ENCODE peak calls at places on chromosomes 2 and 18, in eight cellular contexts. M is tibial artery; Q is HCT116; X is psoas muscle; R is stomach; J is HL-60; E is CD8-positive, alpha-beta T cell; B is right lobe of liver. A is an unnamed sample. For H3K27me3, the result is how much of the 10 kb centered on the place peaks cover.

GRCh38 chr2:3603536-3604206 is 8.8 kb downstream of the COLEC11 start:
- DNase-seq in M (no peak), Q (no peak), X (no peak), R (no peak), J (no peak), E (no peak), B (no peak), A (no peak)

GRCh38 chr2:129766159-129766485 is 213.3 kb upstream of the RAB6C start:
- DNase-seq in M (no peak), Q (no peak), X (no peak), R (no peak), J (no peak), E (no peak), B (no peak), A (no peak)

GRCh38 chr2:149169653-149170052 is 131.2 kb downstream of the LYPD6B start:
- DNase-seq in M (no peak), Q (peak), X (no peak), R (peak), J (no peak), E (no peak), B (no peak), A (no peak)

GRCh38 chr2:230915297-230915696 is 9.7 kb downstream of the GPR55 start:
- DNase-seq in M (no peak), Q (no peak), X (no peak), R (peak), J (no peak), E (no peak), B (peak), A (no peak)

GRCh38 chr2:165793161-165793778 is 777 bp downstream of the GALNT3 start:
- DNase-seq in M (no peak), Q (peak), X (no peak), R (peak), J (no peak), E (no peak), B (peak), A (peak)

GRCh38 chr2:157698430-157698829 is 69.8 kb upstream of the ACVR1C start:
- DNase-seq in M (no peak), Q (no peak), X (no peak), R (no peak), J (no peak), E (no peak), B (no peak), A (no peak)

GRCh38 chr2:217047209-217047998 is 187.5 kb upstream of the TNP1 start:
- DNase-seq in M (no peak), Q (no peak), X (no peak), R (peak), J (no peak), E (no peak), B (no peak), A (no peak)

GRCh38 chr18:40676676-40677075 is 1278.4 kb upstream of the PIK3C3 start:
- DNase-seq in M (no peak), Q (no peak), X (no peak), R (no peak), J (no peak), E (no peak), B (no peak), A (no peak)

GRCh38 chr2:16821696-16822095 is 156.1 kb upstream of the CYRIA start:
- DNase-seq in M (no peak), Q (no peak), X (no peak), R (no peak), J (no peak), E (no peak), B (no peak), A (no peak)

GRCh38 chr2:183604065-183604464 is 479.8 kb downstream of the NUP35 start:
- DNase-seq in M (no peak), Q (no peak), X (no peak), R (no peak), J (no peak), E (no peak), B (no peak), A (no peak)

GRCh38 chr18:80192653-80193385 is 54.5 kb downstream of the PARD6G start:
- DNase-seq in M (no peak), Q (no peak), X (no peak), R (no peak), J (no peak), E (no peak), B (no peak), A (no peak)

GRCh38 chr2:233332125-233332524 is 22.2 kb upstream of the DGKD start:
- DNase-seq in M (no peak), Q (no peak), X (no peak), R (no peak), J (no peak), E (no peak), B (no peak), A (no peak)

GRCh38 chr2:163312723-163313122 is 423.1 kb downstream of the FIGN start:
- DNase-seq in M (no peak), Q (no peak), X (no peak), R (no peak), J (no peak), E (no peak), B (no peak), A (no peak)

GRCh38 chr18:3305354-3305762 is 43.4 kb downstream of the MYL12B start:
- DNase-seq in M (no peak), Q (no peak), X (no peak), R (no peak), J (no peak), E (no peak), B (no peak), A (no peak)

GRCh38 chr2:39999864-40000263 is 220.8 kb upstream of the THUMPD2 start:
- DNase-seq in M (no peak), Q (no peak), X (no peak), R (no peak), J (no peak), E (no peak), B (no peak), A (no peak)

GRCh38 chr2:50751255-50752069 is 280.5 kb downstream of the NRXN1 start:
- DNase-seq in M (no peak), Q (no peak), X (no peak), R (no peak), J (no peak), E (no peak), B (no peak), A (no peak)

GRCh38 chr2:126317797-126318431 is 338.0 kb upstream of the GYPC start:
- DNase-seq in M (no peak), Q (no peak), X (no peak), R (no peak), J (no peak), E (no peak), B (no peak), A (no peak)

GRCh38 chr2:75465317-75465998 is 95.3 kb downstream of the EVA1A start:
- DNase-seq in M (no peak), Q (no peak), X (no peak), R (no peak), J (no peak), E (no peak), B (no peak), A (no peak)

GRCh38 chr2:3408781-3409180 is 29.3 kb downstream of the TRAPPC12 start:
- DNase-seq in M (no peak), Q (no peak), X (no peak), R (no peak), J (no peak), E (no peak), B (no peak), A (no peak)

GRCh38 chr2:224101820-224102630 is 62.9 kb upstream of the SERPINE2 start:
- DNase-seq in M (peak), Q (no peak), X (no peak), R (no peak), J (peak), E (no peak), B (no peak), A (no peak)

GRCh38 chr18:28973324-28973723 is 796.4 kb upstream of the CDH2 start:
- DNase-seq in M (no peak), Q (no peak), X (no peak), R (no peak), J (no peak), E (no peak), B (no peak), A (no peak)

GRCh38 chr2:230942920-230943896 is 18.2 kb upstream of the GPR55 start:
- DNase-seq in M (no peak), Q (no peak), X (no peak), R (peak), J (peak), E (no peak), B (no peak), A (peak)

GRCh38 chr2:180456811-180457210 is 449.7 kb upstream of the CWC22 start:
- DNase-seq in M (no peak), Q (no peak), X (no peak), R (no peak), J (no peak), E (no peak), B (no peak), A (no peak)

GRCh38 chr2:108616290-108616689 is 82.0 kb downstream of the LIMS1 start:
- DNase-seq in M (no peak), Q (no peak), X (no peak), R (no peak), J (no peak), E (no peak), B (no peak), A (no peak)

GRCh38 chr2:150228936-150229335 is 258.5 kb downstream of the RND3 start:
- DNase-seq in M (no peak), Q (no peak), X (no peak), R (no peak), J (no peak), E (no peak), B (no peak), A (no peak)

GRCh38 chr18:21391074-21391673 is 149.1 kb downstream of the GREB1L start:
- DNase-seq in M (no peak), Q (peak), X (no peak), R (no peak), J (no peak), E (no peak), B (no peak), A (peak)

GRCh38 chr2:234881413-234882241 is 70.2 kb upstream of the SH3BP4 start:
- DNase-seq in M (peak), Q (peak), X (peak), R (peak), J (peak), E (no peak), B (peak), A (peak)

GRCh38 chr18:63082661-63083531 is 236.7 kb downstream of the BCL2 start:
- DNase-seq in M (no peak), Q (no peak), X (no peak), R (no peak), J (no peak), E (no peak), B (no peak), A (no peak)

GRCh38 chr2:105518897-105519296 is 120.0 kb upstream of the FHL2 start:
- DNase-seq in M (no peak), Q (no peak), X (no peak), R (no peak), J (no peak), E (no peak), B (no peak), A (no peak)

GRCh38 chr2:147086715-147087114 is 758.1 kb upstream of the ACVR2A start:
- DNase-seq in M (no peak), Q (no peak), X (no peak), R (no peak), J (no peak), E (no peak), B (no peak), A (no peak)

GRCh38 chr2:50065845-50066244 is 911.5 kb upstream of the FSHR start:
- DNase-seq in M (no peak), Q (no peak), X (no peak), R (no peak), J (no peak), E (no peak), B (no peak), A (no peak)

GRCh38 chr18:31603335-31603734 is 11.7 kb downstream of the TTR start:
- DNase-seq in M (no peak), Q (no peak), X (no peak), R (no peak), J (no peak), E (no peak), B (no peak), A (no peak)

GRCh38 chr2:158809816-158810215 is 14.7 kb downstream of the DAPL1 start:
- DNase-seq in M (no peak), Q (no peak), X (no peak), R (no peak), J (no peak), E (no peak), B (no peak), A (no peak)

GRCh38 chr18:51195602-51196115 is 1.8 kb downstream of the MEX3C start:
- DNase-seq in M (no peak), Q (peak), X (no peak), R (no peak), J (peak), E (peak), B (no peak), A (peak)

GRCh38 chr18:79422022-79422782 is 26.5 kb downstream of the NFATC1 start:
- DNase-seq in M (peak), Q (no peak), X (peak), R (no peak), J (no peak), E (no peak), B (no peak), A (peak)

GRCh38 chr2:12718662-12719399 is 2.1 kb downstream of the TRIB2 start:
- DNase-seq in M (no peak), Q (no peak), X (no peak), R (no peak), J (no peak), E (no peak), B (no peak), A (no peak)

GRCh38 chr2:218721934-218722333 is 11.3 kb downstream of the TTLL4 start:
- DNase-seq in M (no peak), Q (no peak), X (no peak), R (no peak), J (no peak), E (no peak), B (no peak), A (no peak)

GRCh38 chr2:30078521-30078920 is 68.3 kb upstream of the YPEL5 start:
- DNase-seq in M (no peak), Q (no peak), X (no peak), R (no peak), J (no peak), E (no peak), B (no peak), A (no peak)
- TF ChIP-seq CTCF in M (no peak), Q (peak), X (no peak), R (no peak), J (no peak), E (no peak), B (no peak), A (peak)

GRCh38 chr2:104432401-104432800 is 421.5 kb upstream of the POU3F3 start:
- DNase-seq in M (no peak), Q (no peak), X (no peak), R (no peak), J (no peak), E (no peak), B (no peak), A (no peak)

GRCh38 chr2:104434363-104434792 is 419.5 kb upstream of the POU3F3 start:
- DNase-seq in M (no peak), Q (no peak), X (no peak), R (peak), J (no peak), E (no peak), B (peak), A (peak)

GRCh38 chr2:104434966-104435365 is 418.9 kb upstream of the POU3F3 start:
- DNase-seq in M (no peak), Q (no peak), X (no peak), R (no peak), J (no peak), E (no peak), B (no peak), A (no peak)

GRCh38 chr2:104431701-104432121 is 422.2 kb upstream of the POU3F3 start:
- DNase-seq in M (no peak), Q (no peak), X (no peak), R (no peak), J (no peak), E (no peak), B (no peak), A (no peak)

GRCh38 chr2:104432972-104433371 is 420.9 kb upstream of the POU3F3 start:
- DNase-seq in M (no peak), Q (no peak), X (no peak), R (no peak), J (no peak), E (no peak), B (no peak), A (no peak)
- H3K4me3 ChIP-seq in M (no peak), Q (no peak), X (no peak), R (no peak), J (no peak), E (no peak), B (no peak), A (no peak)

DNA sequence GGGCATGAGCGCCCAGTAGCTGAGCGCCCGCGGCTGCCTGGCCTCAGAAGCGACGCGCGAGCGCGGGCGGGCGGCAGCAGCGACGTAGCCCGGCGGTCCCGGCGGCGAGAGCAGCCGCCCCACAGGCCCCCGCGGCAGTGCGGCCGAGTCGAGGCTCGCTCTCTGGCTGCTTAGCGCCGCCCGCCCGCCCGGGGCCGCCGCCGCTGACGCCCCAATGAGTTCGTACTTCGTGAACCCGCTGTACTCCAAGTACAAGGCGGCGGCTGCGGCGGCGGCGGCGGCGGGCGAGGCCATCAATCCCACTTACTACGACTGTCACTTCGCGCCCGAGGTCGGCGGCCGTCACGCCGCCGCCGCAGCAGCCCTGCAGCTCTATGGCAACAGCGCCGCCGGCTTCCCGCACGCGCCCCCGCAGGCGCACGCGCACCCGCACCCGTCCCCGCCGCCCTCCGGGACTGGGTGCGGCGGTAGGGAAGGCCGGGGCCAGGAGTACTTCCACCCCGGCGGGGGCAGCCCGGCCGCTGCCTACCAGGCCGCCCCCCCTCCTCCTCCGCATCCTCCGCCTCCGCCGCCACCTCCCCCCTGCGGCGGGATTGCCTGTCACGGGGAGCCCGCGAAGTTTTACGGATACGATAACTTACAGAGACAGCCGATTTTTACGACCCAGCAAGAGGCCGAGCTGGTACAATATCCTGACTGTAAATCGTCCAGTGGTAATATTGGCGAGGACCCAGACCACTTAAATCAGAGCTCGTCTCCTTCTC is 830 bp downstream of the HOXD8 start:
- DNase-seq in M (no peak), Q (no peak), X (peak), R (no peak), J (no peak), E (no peak), B (no peak), A (no peak)
- H3K27me3 ChIP-seq in M (under half), Q (under half), X (under half), R (half or more), J (half or more), E (half or more), B (half or more), A (under half)

GRCh38 chr2:127638361-127639110 is 7.4 kb upstream of the GPR17 start:
- DNase-seq in M (no peak), Q (no peak), X (peak), R (peak), J (no peak), E (no peak), B (no peak), A (no peak)

GRCh38 chr2:127641133-127641532 is 4.8 kb upstream of the GPR17 start:
- DNase-seq in M (no peak), Q (no peak), X (no peak), R (no peak), J (no peak), E (no peak), B (no peak), A (no peak)

GRCh38 chr2:127639111-127639474 is 6.9 kb upstream of the GPR17 start:
- DNase-seq in M (no peak), Q (no peak), X (no peak), R (no peak), J (no peak), E (no peak), B (no peak), A (no peak)

GRCh38 chr2:127641846-127642510 is 4.0 kb upstream of the GPR17 start:
- DNase-seq in M (no peak), Q (no peak), X (no peak), R (no peak), J (no peak), E (peak), B (no peak), A (no peak)

GRCh38 chr2:127640082-127641072 is 5.6 kb upstream of the GPR17 start:
- DNase-seq in M (no peak), Q (no peak), X (no peak), R (no peak), J (no peak), E (no peak), B (no peak), A (peak)
- TF ChIP-seq CTCF in M (no peak), Q (peak), X (peak), R (no peak), J (no peak), E (peak), B (no peak), A (peak)

DNA sequence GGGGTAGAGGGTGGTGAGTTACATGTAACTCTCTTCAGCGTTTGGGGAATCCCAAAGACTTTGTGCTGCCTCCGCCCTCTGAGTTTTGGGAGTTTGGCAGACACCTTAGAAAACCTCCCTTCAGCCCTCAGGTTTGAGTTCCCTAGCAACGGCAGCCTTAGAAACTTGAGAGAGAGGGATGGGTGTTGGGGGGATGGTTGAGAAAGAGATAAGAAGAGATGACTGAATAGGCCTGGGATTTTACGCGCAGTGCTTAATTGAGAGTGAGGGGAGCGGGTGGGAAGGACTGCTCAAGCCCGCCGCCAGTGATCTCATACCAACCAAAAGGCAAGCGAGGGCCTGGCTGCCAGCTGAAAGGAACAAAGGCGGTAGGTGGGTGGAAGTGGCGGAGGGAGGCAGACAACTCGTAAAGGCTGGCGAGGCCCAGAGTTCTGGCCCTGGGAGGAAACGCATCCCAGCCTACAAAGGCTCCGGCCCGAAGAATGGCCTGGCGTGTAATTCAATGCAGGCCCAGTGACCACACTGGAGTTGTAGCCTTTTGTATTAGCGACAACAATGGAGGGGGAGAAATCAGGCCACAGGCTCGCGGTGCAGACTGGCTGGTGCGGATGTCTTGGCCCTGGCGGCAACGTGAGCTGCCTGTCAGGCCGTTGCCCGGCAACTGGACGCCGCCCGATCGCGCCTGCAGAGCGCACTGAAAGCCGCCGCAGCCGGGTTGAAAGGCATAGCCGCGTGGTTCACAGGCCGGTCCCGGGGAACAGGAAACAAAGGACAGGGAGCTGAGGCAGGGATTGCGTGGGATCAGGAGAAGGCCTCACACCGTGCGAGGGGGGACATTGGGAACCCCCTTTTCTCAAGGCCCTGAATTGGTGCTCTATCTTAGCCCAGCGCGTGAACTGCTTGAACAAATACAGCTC is 39.9 kb upstream of the DARS1 start:
- DNase-seq in M (no peak), Q (peak), X (peak), R (peak), J (no peak), E (no peak), B (peak), A (no peak)
- H3K4me3 ChIP-seq in M (no peak), Q (peak), X (peak), R (no peak), J (no peak), E (no peak), B (no peak), A (no peak)